ENCODE peak calls at places on chromosomes 1 and 21, in five cellular contexts. Y is endodermal cell; K is SJSA1; G is body of pancreas; W is CD8-positive, alpha-beta memory T cell. R is an unnamed sample. For H3K4me1, the result is how much of the 10 kb centered on the place peaks cover.

GRCh38 chr1:21966247-21967000 is 10.4 kb upstream of the CELA3B start:
- DNase-seq in G (no peak), W (no peak), Y (no peak), K (peak), R (no peak)

GRCh38 chr1:228280106-228280901 is 72.5 kb downstream of the OBSCN start:
- DNase-seq in W (no peak), K (no peak), G (no peak), Y (peak), R (no peak)

GRCh38 chr1:35594005-35594760 is 21.1 kb downstream of the TFAP2E start:
- DNase-seq in G (no peak), K (no peak), Y (no peak), W (no peak), R (no peak)

GRCh38 chr1:65605621-65606020 is 185.2 kb downstream of the LEPR start:
- DNase-seq in G (no peak), K (no peak), W (no peak), Y (no peak), R (no peak)

GRCh38 chr1:97145321-97145956 is 423.9 kb downstream of the PTBP2 start:
- DNase-seq in K (peak), G (no peak), Y (no peak), W (no peak), R (no peak)

GRCh38 chr1:224182866-224183590 is at the start of gene DEGS1:
- DNase-seq in K (peak), Y (peak), W (peak), G (peak), R (peak)

GRCh38 chr1:41743361-41743760 is 175.4 kb downstream of the HIVEP3 start:
- DNase-seq in Y (no peak), K (peak), G (no peak), W (no peak), R (no peak)

GRCh38 chr1:193580419-193580818 is 394.0 kb upstream of the B3GALT2 start:
- DNase-seq in W (no peak), G (no peak), K (no peak), Y (no peak), R (no peak)

GRCh38 chr1:181090653-181091126 is 2.2 kb downstream of the IER5 start:
- DNase-seq in G (no peak), Y (no peak), W (peak), K (peak), R (no peak)

GRCh38 chr1:227351443-227351842 is 33.2 kb upstream of the CDC42BPA start:
- DNase-seq in W (no peak), K (no peak), Y (no peak), G (no peak), R (peak)

GRCh38 chr1:235866913-235867850 is 476 bp upstream of the LYST start:
- DNase-seq in W (peak), G (peak), K (peak), Y (peak), R (peak)

GRCh38 chr1:224884428-224884827 is 45.0 kb upstream of the DNAH14 start:
- DNase-seq in K (peak), W (no peak), Y (no peak), G (no peak), R (no peak)

GRCh38 chr1:93448292-93448982 is 519 bp downstream of the FNBP1L start:
- DNase-seq in K (peak), Y (peak), W (no peak), G (peak), R (peak)

GRCh38 chr1:203464226-203464625 is 11.4 kb upstream of the PRELP start:
- DNase-seq in Y (no peak), G (no peak), W (no peak), K (no peak), R (no peak)

GRCh38 chr1:244318078-244318477 is 133.6 kb downstream of the ADSS2 start:
- DNase-seq in W (no peak), K (no peak), G (no peak), Y (no peak), R (no peak)

GRCh38 chr1:171290611-171291010 is 23.4 kb upstream of the FMO4 start:
- DNase-seq in Y (no peak), K (no peak), G (no peak), W (no peak), R (no peak)

GRCh38 chr21:45386336-45386727 is 18.6 kb upstream of the COL18A1 start:
- DNase-seq in G (no peak), K (no peak), W (no peak), Y (peak), R (peak)

GRCh38 chr1:68175621-68176398 is 56.5 kb downstream of the WLS start:
- DNase-seq in W (no peak), K (no peak), Y (no peak), G (peak), R (no peak)

GRCh38 chr21:29376556-29376955 is 77.8 kb downstream of the BACH1 start:
- DNase-seq in G (peak), K (no peak), Y (peak), W (peak), R (peak)

GRCh38 chr1:90371106-90371813 is 345.8 kb downstream of the BARHL2 start:
- DNase-seq in W (no peak), G (no peak), Y (no peak), K (peak), R (no peak)

GRCh38 chr1:198681247-198681646 is 42.4 kb downstream of the PTPRC start:
- DNase-seq in W (no peak), Y (no peak), K (no peak), G (no peak), R (no peak)

GRCh38 chr1:22024485-22025367 is 23.3 kb downstream of the CELA3A start:
- DNase-seq in G (peak), W (peak), K (peak), Y (peak), R (peak)

GRCh38 chr1:29653034-29653810 is 416.9 kb downstream of the PTPRU start:
- DNase-seq in Y (peak), G (no peak), K (no peak), W (no peak), R (no peak)

GRCh38 chr1:110130113-110130591 is 17.9 kb downstream of the UBL4B start:
- DNase-seq in W (no peak), G (peak), Y (peak), K (no peak), R (peak)

GRCh38 chr1:99979071-99979470 is 9.3 kb downstream of the SLC35A3 start:
- DNase-seq in W (no peak), Y (no peak), G (no peak), K (no peak), R (no peak)

GRCh38 chr1:1917995-1918900 is 831 bp downstream of the TMEM52 start:
- DNase-seq in K (no peak), W (no peak), G (peak), Y (no peak), R (peak)

GRCh38 chr21:30340714-30341573 is 3.5 kb upstream of the KRTAP27-1 start:
- DNase-seq in W (no peak), G (peak), Y (peak), K (peak), R (peak)

DNA sequence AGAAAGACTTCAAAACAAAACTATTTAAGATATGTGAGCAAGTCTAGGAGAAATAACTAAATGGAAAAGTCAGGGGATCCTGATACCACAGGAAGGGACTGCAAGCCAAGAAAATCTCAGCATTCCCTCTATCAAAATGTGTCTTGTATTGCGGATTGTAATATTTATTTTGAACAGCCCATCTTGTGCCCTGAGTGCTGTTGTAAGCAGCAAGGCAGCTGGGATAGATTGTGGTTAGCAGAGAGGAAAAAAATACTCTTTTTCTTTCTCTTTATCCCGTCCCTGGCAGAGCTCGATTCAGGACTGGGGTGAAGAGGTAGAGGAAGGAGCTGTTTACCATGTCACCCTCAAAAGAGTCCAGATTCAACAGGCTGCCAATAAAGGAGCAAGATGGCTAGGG is 1.2 kb downstream of the RGL1 start:
- DNase-seq in Y (no peak), W (no peak), K (peak), G (no peak), R (no peak)
- H3K4me3 ChIP-seq in Y (peak), W (no peak), K (peak), G (no peak), R (peak)

GRCh38 chr1:18639335-18640055 is 8.8 kb downstream of the PAX7 start:
- DNase-seq in W (no peak), K (no peak), G (no peak), Y (peak), R (no peak)
- H3K4me1 ChIP-seq in W (under half), K (under half), G (under half), Y (under half), R (under half)

DNA sequence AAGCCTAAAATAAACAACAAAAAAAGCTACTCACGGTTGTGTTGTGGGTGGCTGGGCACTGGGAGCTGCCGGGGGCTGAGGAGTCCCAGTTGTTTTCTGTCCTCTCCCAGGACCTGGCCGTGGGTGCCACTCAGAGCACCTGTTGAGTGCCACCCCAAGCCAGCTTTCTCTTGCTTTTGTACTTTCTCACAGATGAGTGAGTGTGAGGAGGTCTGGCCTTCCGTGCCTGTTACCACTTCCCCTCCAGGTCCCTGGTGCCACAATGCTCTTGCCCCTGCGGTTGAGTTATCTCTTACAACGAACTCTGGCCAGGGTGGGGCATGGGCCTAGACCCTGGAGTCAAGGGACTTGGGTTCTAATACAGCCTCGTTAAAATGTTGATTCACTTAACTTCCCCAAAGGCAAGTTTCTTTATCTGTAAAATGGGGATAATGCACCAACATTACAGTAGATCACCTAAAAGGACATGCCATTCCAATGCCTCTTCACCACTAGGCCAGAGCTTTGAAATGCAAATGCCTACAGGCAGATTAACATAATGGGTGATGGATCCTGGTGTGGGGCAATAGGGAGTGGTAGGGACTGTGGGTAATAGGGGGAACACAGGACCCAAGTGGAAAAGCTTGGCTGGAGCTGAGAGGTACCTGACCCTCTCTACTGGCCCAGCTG is at the start of gene CNR2:
- DNase-seq in Y (no peak), K (no peak), G (no peak), W (no peak), R (no peak)
- H3K4me3 ChIP-seq in Y (no peak), K (no peak), G (no peak), W (no peak), R (no peak)

DNA sequence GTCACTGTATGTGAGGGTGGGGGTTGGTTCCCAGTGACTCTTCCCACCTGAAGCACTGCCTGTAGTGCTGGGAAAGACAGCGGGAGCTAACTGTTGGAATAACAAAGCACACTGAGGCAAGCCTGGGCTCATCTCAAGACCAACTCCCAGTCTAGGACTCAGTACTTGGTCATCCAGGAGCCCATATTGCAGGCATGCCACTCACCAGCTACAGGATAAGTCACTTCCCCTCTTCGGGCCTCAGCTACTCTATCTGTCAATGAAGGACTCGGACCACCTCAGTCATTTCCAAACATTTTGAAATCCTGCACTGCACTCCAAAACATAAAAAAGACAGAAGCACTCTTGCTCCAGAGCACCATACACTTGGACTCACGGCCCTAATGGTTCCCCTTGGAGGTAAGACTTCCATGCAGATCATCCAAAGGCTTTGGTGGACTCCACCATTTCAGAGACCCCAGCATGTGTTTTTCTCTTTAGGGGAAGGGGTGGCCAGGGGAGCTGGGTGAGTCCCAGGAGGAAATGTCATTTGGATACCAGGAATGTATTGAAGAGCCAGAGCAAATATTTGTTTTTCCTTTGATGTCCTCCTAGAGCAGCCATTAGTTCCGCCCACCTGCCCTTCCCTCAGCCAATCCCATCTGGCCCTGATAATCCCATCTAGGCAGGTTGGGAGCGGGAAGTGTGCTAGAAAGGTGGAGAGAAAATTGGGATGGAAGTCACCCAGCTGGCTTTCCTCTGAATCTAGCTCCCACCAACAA is 3.1 kb downstream of the NUAK2 start:
- DNase-seq in K (no peak), W (no peak), G (peak), Y (peak), R (no peak)
- H3K4me1 ChIP-seq in K (half or more), W (half or more), G (half or more), Y (under half), R (under half)

DNA sequence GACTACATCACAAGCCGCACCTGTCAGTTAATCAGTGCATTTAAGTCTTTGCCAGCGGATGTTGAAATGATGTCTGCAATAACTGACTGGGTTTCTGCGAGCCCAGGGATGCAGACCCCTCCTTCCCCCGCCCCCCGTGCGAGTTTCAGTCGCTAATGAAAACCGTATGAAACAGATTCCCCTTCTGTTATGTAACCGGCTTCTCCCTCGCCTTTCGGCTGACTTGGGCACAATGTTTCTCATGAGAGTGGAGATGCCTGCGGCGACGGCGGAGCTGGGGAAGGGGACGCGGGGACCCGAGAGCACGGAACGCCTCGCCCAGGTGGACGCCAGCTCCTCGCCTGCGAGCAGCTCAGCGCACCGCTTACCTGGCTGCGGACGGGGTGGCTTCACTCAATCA is 741 bp downstream of the KCNJ6 start:
- DNase-seq in Y (no peak), G (no peak), W (no peak), K (peak), R (no peak)
- H3K4me3 ChIP-seq in Y (peak), G (no peak), W (no peak), K (peak), R (no peak)

GRCh38 chr1:59154406-59154805 is 142.5 kb upstream of the FGGY start:
- DNase-seq in K (no peak), Y (no peak), W (no peak), G (no peak), R (no peak)

GRCh38 chr1:59149435-59149834 is 147.5 kb upstream of the FGGY start:
- DNase-seq in Y (no peak), W (no peak), K (no peak), G (no peak), R (no peak)

GRCh38 chr1:59150537-59151386 is 146.1 kb upstream of the FGGY start:
- DNase-seq in W (no peak), Y (peak), K (peak), G (peak), R (peak)

GRCh38 chr1:59151387-59151761 is 145.5 kb upstream of the FGGY start:
- DNase-seq in K (no peak), Y (no peak), G (no peak), W (no peak), R (no peak)

DNA sequence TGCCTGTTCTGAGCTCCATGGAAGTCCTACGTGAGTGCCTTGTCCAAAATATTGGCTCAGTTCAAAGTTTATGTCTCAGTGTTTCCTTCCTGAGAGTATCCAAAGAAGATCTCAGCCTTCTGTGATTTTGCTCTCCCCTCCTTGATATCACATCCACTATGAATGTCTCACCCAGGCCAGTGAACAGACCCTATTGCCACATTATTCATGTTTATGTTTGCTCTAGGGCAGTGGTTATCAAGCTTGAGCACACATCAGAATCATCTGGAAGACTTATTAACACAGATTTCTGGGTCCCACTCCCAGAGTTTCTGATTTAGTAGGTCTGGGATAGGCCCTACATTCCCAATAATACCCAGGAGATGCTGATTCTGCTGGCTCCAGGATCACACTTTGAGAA is 145.0 kb upstream of the FGGY start:
- DNase-seq in K (peak), W (no peak), Y (no peak), G (no peak), R (no peak)
- H3K4me1 ChIP-seq in K (under half), W (under half), Y (under half), G (under half), R (under half)

GRCh38 chr1:150873521-150873920 is 2.9 kb downstream of the ARNT start:
- DNase-seq in G (no peak), W (no peak), Y (no peak), K (no peak), R (no peak)

GRCh38 chr1:150876111-150876434 is 326 bp downstream of the ARNT start:
- DNase-seq in G (no peak), K (peak), W (no peak), Y (no peak), R (no peak)

GRCh38 chr1:150872572-150872971 is 3.8 kb downstream of the ARNT start:
- DNase-seq in W (no peak), K (no peak), Y (no peak), G (no peak), R (no peak)

GRCh38 chr1:150875197-150876110 is 945 bp downstream of the ARNT start:
- DNase-seq in Y (no peak), G (peak), W (no peak), K (no peak), R (no peak)

DNA sequence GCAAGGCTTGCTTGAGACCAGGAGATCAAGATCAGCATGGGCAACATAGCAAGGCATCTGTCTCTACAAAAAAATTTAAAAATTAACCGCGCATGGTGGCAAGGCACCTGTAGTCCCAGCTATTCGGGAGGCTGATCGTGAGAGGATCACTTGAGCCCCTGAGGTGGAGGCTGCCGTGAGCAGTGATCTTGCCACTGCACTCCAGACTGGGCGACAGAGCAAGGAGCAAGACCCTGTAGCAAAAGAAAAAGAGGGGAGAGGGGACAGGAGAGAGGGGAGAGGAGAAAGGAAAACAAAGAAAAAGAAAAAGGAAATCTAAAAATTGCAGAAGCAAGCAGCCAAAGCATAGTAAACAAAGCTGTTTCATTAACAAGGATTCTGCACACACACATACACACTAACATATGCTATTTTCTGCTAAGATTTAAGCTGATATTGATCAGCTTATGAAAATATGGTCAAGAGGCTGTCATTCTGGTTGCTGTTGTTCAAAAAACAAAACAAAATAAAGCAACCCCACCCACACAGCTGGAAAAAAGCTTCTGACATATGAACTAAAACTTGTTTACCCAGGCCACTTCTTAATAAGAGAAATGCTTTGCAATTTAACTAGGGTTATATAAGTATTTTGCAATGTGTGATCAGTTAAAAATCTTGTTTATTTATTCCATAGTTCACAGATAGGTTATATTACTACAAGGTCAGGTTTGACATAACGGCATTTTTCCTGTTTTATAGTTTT is 1.8 kb downstream of the ARNT start:
- DNase-seq in K (no peak), W (no peak), Y (no peak), G (no peak), R (no peak)
- H3K4me3 ChIP-seq in K (no peak), W (no peak), Y (peak), G (no peak), R (peak)